ENCODE peak calls at places on chromosomes 6 and 20, in nine cellular contexts. J is HFF-Myc, U is fibroblast of the conjunctiva, G is skeletal muscle cell, H is breast epithelium, F is NCI-H2029 treated with DMSO at 0.1 percent for 48 hours, D is RWPE1, P is amygdala, X is GM10248. V is an unnamed sample.

GRCh38 chr6:116666869-116667268 is 1.7 kb downstream of the ZUP1 start:
- DNase-seq in J (no peak), H (no peak), D (no peak), G (no peak), F (no peak), U (no peak), P (no peak), X (peak), V (no peak)

GRCh38 chr20:4681441-4681840 is 40.3 kb upstream of the PRND start:
- DNase-seq in J (no peak), F (no peak), P (no peak), D (no peak), G (no peak), H (no peak), U (no peak), X (no peak), V (no peak)

GRCh38 chr6:152897807-152898399 is 84.9 kb downstream of the FBXO5 start:
- DNase-seq in H (peak), X (peak), P (no peak), F (no peak), G (peak), U (peak), J (peak), D (peak), V (peak)

GRCh38 chr6:115896538-115897129 is 164.1 kb downstream of the FRK start:
- DNase-seq in P (no peak), X (peak), G (no peak), F (peak), J (peak), D (peak), H (no peak), U (peak), V (peak)

GRCh38 chr20:46512943-46513844 is at the start of gene ZNF334:
- DNase-seq in H (peak), X (peak), P (peak), J (no peak), F (peak), U (no peak), G (no peak), D (peak), V (no peak)

GRCh38 chr6:31580446-31580755 is 1.8 kb downstream of the LTB start:
- DNase-seq in D (no peak), H (no peak), X (no peak), P (no peak), J (no peak), F (no peak), G (no peak), U (no peak), V (no peak)

GRCh38 chr6:138086573-138087196 is 20.5 kb downstream of the PERP start:
- DNase-seq in J (no peak), P (no peak), X (no peak), F (peak), H (no peak), D (peak), U (no peak), G (no peak), V (no peak)

GRCh38 chr6:27890351-27891299 is 21.6 kb downstream of the OR2B2 start:
- DNase-seq in P (no peak), U (peak), X (peak), G (peak), F (peak), H (peak), D (peak), J (peak), V (peak)

GRCh38 chr6:71367763-71368162 is 79.2 kb downstream of the OGFRL1 start:
- DNase-seq in F (no peak), D (peak), U (no peak), J (no peak), H (no peak), X (no peak), G (no peak), P (no peak), V (no peak)

GRCh38 chr20:36279362-36279761 is 26.8 kb upstream of the DLGAP4 start:
- DNase-seq in J (no peak), X (no peak), U (no peak), H (no peak), P (no peak), G (no peak), F (no peak), D (no peak), V (no peak)

GRCh38 chr20:1299522-1299921 is 29.4 kb downstream of the SDCBP2 start:
- DNase-seq in G (no peak), H (no peak), J (no peak), X (peak), P (no peak), F (no peak), D (peak), U (no peak), V (no peak)

GRCh38 chr6:39007575-39007974 is 41.0 kb upstream of the GLP1R start:
- DNase-seq in P (no peak), H (no peak), G (no peak), J (no peak), X (no peak), U (no peak), D (no peak), F (no peak), V (no peak)

GRCh38 chr6:87918461-87918941 is 129.1 kb upstream of the SPACA1 start:
- DNase-seq in P (no peak), D (no peak), J (no peak), X (no peak), F (peak), H (no peak), G (no peak), U (no peak), V (no peak)

GRCh38 chr6:37137201-37137880 is 32.6 kb upstream of the PIM1 start:
- DNase-seq in X (peak), P (no peak), G (peak), D (peak), J (peak), H (no peak), F (no peak), U (peak), V (no peak)

GRCh38 chr6:107585815-107586435 is 96.0 kb downstream of the SOBP start:
- DNase-seq in D (no peak), J (no peak), P (no peak), H (no peak), X (no peak), U (no peak), F (peak), G (no peak), V (no peak)

GRCh38 chr6:112117554-112117953 is 30.2 kb downstream of the FAM229B start:
- DNase-seq in H (no peak), X (no peak), J (peak), P (no peak), F (no peak), U (no peak), D (peak), G (no peak), V (no peak)

GRCh38 chr6:37251211-37251610 is 6.4 kb upstream of the TBC1D22B start:
- DNase-seq in P (no peak), J (no peak), U (no peak), H (no peak), F (no peak), X (no peak), G (no peak), D (no peak), V (no peak)

GRCh38 chr20:36644713-36645109 is 1.3 kb downstream of the SLA2 start:
- DNase-seq in H (no peak), F (no peak), P (no peak), X (no peak), J (no peak), U (no peak), D (no peak), G (no peak), V (no peak)

GRCh38 chr6:132962936-132963579 is 148.7 kb downstream of the RPS12 start:
- DNase-seq in X (peak), G (no peak), D (peak), F (no peak), H (peak), J (peak), P (no peak), U (peak), V (peak)

GRCh38 chr6:162674452-162674851 is 53.1 kb downstream of the PRKN start:
- DNase-seq in F (no peak), J (no peak), X (no peak), H (no peak), G (no peak), D (no peak), U (no peak), P (no peak), V (no peak)

GRCh38 chr6:80553071-80553740 is 446.7 kb downstream of the BCKDHB start:
- DNase-seq in G (no peak), H (no peak), P (no peak), D (no peak), F (no peak), U (no peak), J (no peak), X (no peak), V (no peak)

GRCh38 chr20:17747431-17747846 is 47.7 kb downstream of the BANF2 start:
- DNase-seq in F (no peak), J (peak), G (peak), U (peak), D (peak), X (no peak), P (no peak), H (no peak), V (no peak)

GRCh38 chr6:166027761-166028160 is 139.9 kb downstream of the TBXT start:
- DNase-seq in D (no peak), H (no peak), X (no peak), G (no peak), J (no peak), U (no peak), P (no peak), F (no peak), V (no peak)

GRCh38 chr6:151502499-151502898 is 8.7 kb downstream of the CCDC170 start:
- DNase-seq in F (no peak), P (no peak), J (no peak), D (peak), X (no peak), U (no peak), H (no peak), G (no peak), V (no peak)

GRCh38 chr6:70706491-70707123 is 38.9 kb downstream of the SMAP1 start:
- DNase-seq in U (peak), X (no peak), P (no peak), H (no peak), F (peak), D (peak), J (peak), G (no peak), V (no peak)

GRCh38 chr6:99282479-99283062 is 66.9 kb downstream of the FAXC start:
- DNase-seq in F (peak), D (peak), P (no peak), U (no peak), J (no peak), X (no peak), G (no peak), H (no peak), V (no peak)

GRCh38 chr6:107600111-107600510 is 110.2 kb downstream of the SOBP start:
- DNase-seq in D (no peak), J (no peak), H (no peak), X (no peak), U (no peak), P (no peak), G (no peak), F (no peak), V (no peak)

GRCh38 chr6:131923356-131923755 is 27.8 kb downstream of the CCN2 start:
- DNase-seq in D (no peak), J (peak), X (no peak), H (no peak), U (peak), P (no peak), F (no peak), G (no peak), V (peak)

GRCh38 chr6:118826096-118826495 is 67.9 kb upstream of the ASF1A start:
- DNase-seq in F (no peak), J (no peak), U (no peak), P (no peak), D (no peak), H (no peak), G (no peak), X (no peak), V (no peak)

GRCh38 chr6:43184268-43184985 is 2.4 kb downstream of the CUL9 start:
- DNase-seq in D (no peak), G (no peak), P (no peak), X (no peak), F (no peak), U (no peak), H (no peak), J (no peak), V (no peak)

GRCh38 chr6:91569071-91569470 is 982.2 kb upstream of the MAP3K7 start:
- DNase-seq in X (no peak), D (no peak), H (no peak), P (no peak), U (no peak), J (no peak), F (no peak), G (no peak), V (no peak)